ENCODE peak calls at places on chromosome 1, in four cellular contexts. W is NCI-H187 treated with DMSO at 0.1 percent for 48 hours, N is H1, X is fibroblast of pulmonary artery. O is an unnamed sample.

GRCh38 chr1:233490488-233490887 is 123.4 kb upstream of the KCNK1 start:
- DNase-seq in W (no peak), N (no peak), X (no peak), O (no peak)

GRCh38 chr1:240946926-240947325 is 335.0 kb upstream of the GREM2 start:
- DNase-seq in W (no peak), N (no peak), X (peak), O (no peak)

GRCh38 chr1:3542635-3543034 is 68.7 kb downstream of the MEGF6 start:
- DNase-seq in W (no peak), N (no peak), X (no peak), O (no peak)

GRCh38 chr1:5941671-5942070 is 50.6 kb downstream of the NPHP4 start:
- DNase-seq in W (no peak), N (no peak), X (no peak), O (no peak)

GRCh38 chr1:81670286-81670685 is 130.4 kb upstream of the ADGRL2 start:
- DNase-seq in W (no peak), N (no peak), X (peak), O (no peak)

GRCh38 chr1:246169019-246169418 is 338.1 kb downstream of the SMYD3 start:
- DNase-seq in W (no peak), N (no peak), X (no peak), O (no peak)

GRCh38 chr1:10857689-10858088 is 61.2 kb upstream of the CASZ1 start:
- DNase-seq in W (no peak), N (no peak), X (no peak), O (no peak)

GRCh38 chr1:32215629-32216505 is 6.3 kb downstream of the TMEM234 start:
- DNase-seq in W (peak), N (no peak), X (peak), O (peak)

GRCh38 chr1:231091853-231092301 is 51.8 kb upstream of the FAM89A start:
- DNase-seq in W (no peak), N (peak), X (peak), O (peak)

GRCh38 chr1:246907472-246907871 is 24.3 kb downstream of the AHCTF1 start:
- DNase-seq in W (no peak), N (no peak), X (peak), O (peak)

GRCh38 chr1:93061895-93062792 is 16.9 kb upstream of the MTF2 start:
- DNase-seq in W (no peak), N (no peak), X (peak), O (peak)

GRCh38 chr1:37567023-37567422 is 10.3 kb downstream of the DNALI1 start:
- DNase-seq in W (no peak), N (no peak), X (no peak), O (no peak)

GRCh38 chr1:177164380-177165068 is at the start of gene ASTN1:
- DNase-seq in W (no peak), N (no peak), X (no peak), O (no peak)

GRCh38 chr1:156898151-156898550 is 4.6 kb downstream of the PEAR1 start:
- DNase-seq in W (no peak), N (no peak), X (peak), O (no peak)

GRCh38 chr1:63698001-63698838 is 75.6 kb upstream of the ROR1 start:
- DNase-seq in W (no peak), N (no peak), X (peak), O (no peak)

GRCh38 chr1:228782662-228783414 is 47.6 kb downstream of the RHOU start:
- DNase-seq in W (no peak), N (no peak), X (peak), O (no peak)

GRCh38 chr1:18302788-18303413 is 177.8 kb upstream of the KLHDC7A start:
- DNase-seq in W (no peak), N (no peak), X (no peak), O (no peak)

GRCh38 chr1:98704474-98704873 is 43.0 kb downstream of the SNX7 start:
- DNase-seq in W (no peak), N (no peak), X (peak), O (no peak)

GRCh38 chr1:94919241-94920030 is 7.5 kb downstream of the CNN3 start:
- DNase-seq in W (peak), N (no peak), X (no peak), O (no peak)

GRCh38 chr1:58879464-58879863 is 95.6 kb upstream of the JUN start:
- DNase-seq in W (no peak), N (no peak), X (no peak), O (no peak)

GRCh38 chr1:169623132-169623926 is 6.6 kb downstream of the SELP start:
- DNase-seq in W (no peak), N (no peak), X (no peak), O (no peak)

GRCh38 chr1:94092210-94092613 is 28.7 kb downstream of the ABCA4 start:
- DNase-seq in W (no peak), N (no peak), X (peak), O (no peak)

GRCh38 chr1:61132176-61133047 is 50.1 kb downstream of the NFIA start:
- DNase-seq in W (no peak), N (no peak), X (peak), O (no peak)

GRCh38 chr1:110513511-110513910 is 5.5 kb downstream of the KCNA10 start:
- DNase-seq in W (no peak), N (peak), X (no peak), O (no peak)

GRCh38 chr1:108767115-108767514 is 20.6 kb downstream of the STXBP3 start:
- DNase-seq in W (no peak), N (no peak), X (no peak), O (no peak)

GRCh38 chr1:93495911-93496310 is 48.0 kb downstream of the FNBP1L start:
- DNase-seq in W (no peak), N (no peak), X (no peak), O (no peak)

GRCh38 chr1:112332751-112333150 is 63.3 kb upstream of the CTTNBP2NL start:
- DNase-seq in W (no peak), N (no peak), X (no peak), O (no peak)

GRCh38 chr1:30761312-30762151 is 4.0 kb upstream of the LAPTM5 start:
- DNase-seq in W (no peak), N (no peak), X (no peak), O (no peak)

GRCh38 chr1:231315887-231316286 is 21.8 kb downstream of the EXOC8 start:
- DNase-seq in W (no peak), N (peak), X (peak), O (no peak)

GRCh38 chr1:45299981-45300668 is 26.6 kb upstream of the HPDL start:
- DNase-seq in W (peak), N (no peak), X (peak), O (peak)

GRCh38 chr1:228009828-228010775 is 3.3 kb downstream of the WNT3A start:
- DNase-seq in W (no peak), N (no peak), X (no peak), O (no peak)

GRCh38 chr1:212805767-212806166 is 14.1 kb downstream of the TATDN3 start:
- DNase-seq in W (no peak), N (no peak), X (no peak), O (no peak)

GRCh38 chr1:212926364-212926757 is 24.0 kb upstream of the VASH2 start:
- DNase-seq in W (no peak), N (no peak), X (no peak), O (no peak)

GRCh38 chr1:21764615-21765423 is 18.1 kb downstream of the USP48 start:
- DNase-seq in W (no peak), N (no peak), X (peak), O (no peak)